ENCODE peak calls at places on chromosomes 4 and X, in six cellular contexts. R is right atrium auricular region, M is AG09309, V is tibial artery, K is lower lobe of right lung, B is stomach. I is an unnamed sample.
A peak's percentile ranks its signal among the peaks of the same experiment; 100 is the strongest.

GRCh38 chrX:53133400-53133799 is 39.5 kb downstream of the KANTR start:
- DNase-seq in M (no peak), K (no peak), R (no peak), V (no peak), B (no peak), I (no peak)

GRCh38 chr4:132101526-132101925 is 1047.6 kb upstream of the PCDH10 start:
- DNase-seq in K (no peak), R (no peak), V (no peak), B (no peak), M (no peak), I (no peak)

GRCh38 chr4:56612282-56612681 is 68.8 kb downstream of the HOPX start:
- DNase-seq in V (no peak), M (no peak), R (no peak), B (no peak), K (no peak), I (no peak)

GRCh38 chr4:26484032-26484515 is 6.2 kb downstream of the CCKAR start:
- DNase-seq in M (peak; percentile 95), V (no peak), B (no peak), R (no peak), K (no peak), I (no peak)

GRCh38 chr4:54879576-54879975 is 221.8 kb downstream of the KIT start:
- DNase-seq in M (no peak), K (no peak), B (no peak), V (no peak), R (no peak), I (no peak)

GRCh38 chrX:45769919-45770582 is 569.4 kb upstream of the DIPK2B start:
- DNase-seq in R (peak; percentile 80), B (peak; percentile 56), M (peak; percentile 80), V (peak; percentile 70), K (peak; percentile 75), I (no peak)

GRCh38 chr4:7804759-7805385 is 134.8 kb downstream of the AFAP1 start:
- DNase-seq in V (no peak), M (no peak), R (peak; percentile 44), K (no peak), B (no peak), I (no peak)

GRCh38 chr4:56197387-56197786 is 189.9 kb downstream of the AASDH start:
- DNase-seq in K (no peak), B (no peak), M (no peak), V (no peak), R (no peak), I (no peak)

GRCh38 chrX:727738-728621 is 97.4 kb downstream of the SHOX start:
- DNase-seq in M (no peak), K (no peak), V (no peak), B (no peak), R (no peak), I (no peak)

GRCh38 chr4:121199742-121200561 is 35.8 kb upstream of the TNIP3 start:
- DNase-seq in K (no peak), V (no peak), R (no peak), B (no peak), M (no peak), I (no peak)

GRCh38 chr4:127575888-127576287 is 56.9 kb upstream of the INTU start:
- DNase-seq in V (no peak), M (no peak), B (no peak), K (no peak), R (no peak), I (no peak)

GRCh38 chr4:20528508-20528907 is 171.8 kb upstream of the PACRGL start:
- DNase-seq in B (no peak), V (no peak), M (no peak), R (no peak), K (no peak), I (no peak)

GRCh38 chr4:94419956-94420355 is 31.8 kb upstream of the PDLIM5 start:
- DNase-seq in R (no peak), V (no peak), B (no peak), M (no peak), K (no peak), I (peak; percentile 63)

GRCh38 chr4:108350332-108350731 is 181.6 kb upstream of the LEF1 start:
- DNase-seq in V (no peak), K (no peak), R (no peak), M (no peak), B (no peak), I (no peak)

GRCh38 chr4:97215426-97215825 is 927.9 kb downstream of the STPG2 start:
- DNase-seq in K (no peak), V (no peak), R (no peak), M (no peak), B (no peak), I (no peak)

GRCh38 chrX:65607070-65607742 is 60.2 kb upstream of the MSN start:
- DNase-seq in V (no peak), B (no peak), R (no peak), K (no peak), M (no peak), I (no peak)

GRCh38 chr4:110610940-110611785 is 11.7 kb downstream of the PITX2 start:
- DNase-seq in B (no peak), M (no peak), V (no peak), K (no peak), R (no peak), I (peak; percentile 61)

GRCh38 chr4:140361099-140361498 is 12.3 kb upstream of the SCOC start:
- DNase-seq in M (no peak), V (no peak), R (no peak), K (no peak), B (no peak), I (no peak)

GRCh38 chr4:182478475-182478874 is 235.3 kb downstream of the TENM3 start:
- DNase-seq in R (no peak), B (no peak), V (no peak), K (no peak), M (peak; percentile 3), I (no peak)

GRCh38 chr4:152784490-152785195 is 4.9 kb downstream of the ARFIP1 start:
- DNase-seq in R (no peak), V (no peak), M (peak; percentile 67), K (no peak), B (no peak), I (no peak)

GRCh38 chrX:74540635-74541249 is 73.7 kb downstream of the RLIM start:
- DNase-seq in R (no peak), B (no peak), K (no peak), V (no peak), M (no peak), I (no peak)

GRCh38 chrX:136812286-136812685 is 31.6 kb upstream of the ARHGEF6 start:
- DNase-seq in R (no peak), K (no peak), B (no peak), V (no peak), M (no peak), I (no peak)

GRCh38 chrX:8971116-8971515 is 62.8 kb downstream of the FAM9B start:
- DNase-seq in K (no peak), B (no peak), V (no peak), R (no peak), M (no peak), I (peak; percentile 12)

GRCh38 chr4:87224036-87224923 is 3.9 kb upstream of the KLHL8 start:
- DNase-seq in B (no peak), M (no peak), R (no peak), K (no peak), V (no peak), I (no peak)

GRCh38 chr4:165335163-165335703 is 7.8 kb downstream of the MSMO1 start:
- DNase-seq in V (no peak), B (no peak), R (no peak), M (no peak), K (no peak), I (no peak)

GRCh38 chrX:155023907-155024833 is 1.6 kb upstream of the F8 start:
- DNase-seq in K (no peak), B (no peak), M (no peak), R (no peak), V (no peak), I (no peak)

GRCh38 chrX:19709812-19710518 is 177.4 kb downstream of the SH3KBP1 start:
- DNase-seq in R (no peak), K (no peak), V (no peak), M (peak; percentile 78), B (no peak), I (peak; percentile 44)

GRCh38 chrX:108122748-108123147 is 31.2 kb downstream of the ATG4A start:
- DNase-seq in V (no peak), K (no peak), M (peak; percentile 1), B (no peak), R (no peak), I (no peak)

GRCh38 chrX:32678487-32678886 is 532.9 kb downstream of the DMD start:
- DNase-seq in M (no peak), B (no peak), V (no peak), K (no peak), R (no peak), I (no peak)

GRCh38 chrX:32673193-32673592 is 538.2 kb downstream of the DMD start:
- DNase-seq in M (no peak), V (no peak), B (no peak), R (no peak), K (no peak), I (no peak)
- TF ChIP-seq CTCF in M (no peak), V (no peak), B (no peak), R (peak; percentile 19), K (no peak), I (peak; percentile 29)

DNA sequence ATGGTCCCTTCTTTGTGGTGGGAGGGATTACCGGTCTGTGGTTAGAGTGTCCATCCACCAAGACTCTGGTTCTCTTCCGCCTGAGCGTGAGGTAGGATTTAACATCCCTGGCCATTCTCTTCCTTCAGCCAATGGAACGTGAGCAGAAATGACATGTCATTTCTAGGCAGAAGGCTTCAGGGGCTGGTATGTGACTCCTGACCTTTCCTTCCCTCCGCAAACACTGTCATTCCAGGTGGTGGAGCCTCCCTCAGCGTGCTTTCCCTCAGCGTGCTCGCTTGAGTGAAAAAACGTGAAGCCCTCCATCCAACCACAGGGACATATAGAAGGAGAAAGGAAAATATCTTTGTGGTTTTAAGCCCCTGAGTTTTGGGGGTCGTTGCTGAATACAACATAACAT is 34.0 kb upstream of the SLC10A4 start:
- DNase-seq in M (no peak), R (no peak), V (no peak), B (no peak), K (no peak), I (no peak)
- TF ChIP-seq CTCF in M (no peak), R (no peak), V (no peak), B (no peak), K (no peak), I (no peak)

GRCh38 chrX:106874075-106874474 is 29.1 kb downstream of the RIPPLY1 start:
- DNase-seq in R (no peak), M (no peak), B (no peak), V (no peak), K (no peak), I (no peak)
- TF ChIP-seq CTCF in R (peak; percentile 66), M (peak; percentile 55), B (peak; percentile 59), V (peak; percentile 29), K (peak; percentile 40), I (peak; percentile 46)

GRCh38 chr4:180962268-180962667 is 1280.9 kb upstream of the TENM3 start:
- DNase-seq in M (no peak), B (no peak), K (no peak), R (no peak), V (no peak), I (no peak)

DNA sequence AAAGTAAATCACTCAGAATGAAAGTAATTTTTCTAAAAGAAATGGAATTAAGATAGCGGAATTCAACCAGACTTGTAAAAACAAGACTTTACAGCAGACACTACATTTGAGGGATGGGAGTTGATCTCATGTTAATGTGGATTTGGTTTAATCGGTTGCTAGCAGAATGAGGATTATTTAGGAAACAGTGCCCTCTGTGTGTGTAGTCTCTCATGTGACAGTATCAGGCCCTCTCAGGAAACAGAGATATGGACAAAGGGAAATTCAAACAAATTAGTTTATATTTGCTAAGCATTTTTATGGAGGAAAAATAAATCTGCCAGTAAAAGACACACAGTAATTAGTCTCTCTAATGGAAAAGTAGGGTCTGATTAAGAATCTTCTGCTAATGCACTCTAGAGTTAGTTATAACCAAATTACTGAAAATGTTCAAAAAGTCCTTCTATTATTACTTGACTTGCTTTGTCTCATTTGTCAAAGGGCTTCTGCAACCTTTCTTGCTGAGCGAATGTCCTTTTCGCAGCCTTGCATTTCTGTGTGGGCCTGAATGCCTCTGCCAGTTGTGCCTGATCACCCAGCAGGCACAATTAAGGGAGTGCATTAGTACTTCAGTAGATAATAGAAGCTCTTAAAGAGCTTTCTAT is 1282.3 kb upstream of the TENM3 start:
- DNase-seq in M (no peak), B (no peak), K (no peak), R (no peak), V (no peak), I (no peak)
- TF ChIP-seq CTCF in M (peak; percentile 39), B (no peak), K (no peak), R (no peak), V (no peak), I (peak; percentile 44)